ENCODE peak calls at places on chromosomes 16 and 17, in six cellular contexts. M, W, B, J, N and Q are unnamed samples.

GRCh38 chr16:60271382-60272180 is 1537.5 kb upstream of the GOT2 start:
- DNase-seq in M (no peak), W (no peak), B (no peak), J (no peak), N (no peak), Q (peak; percentile 30)

GRCh38 chr16:89690392-89690901 is 4.0 kb downstream of the CDK10 start:
- DNase-seq in M (no peak), W (no peak), B (no peak), J (no peak), N (no peak), Q (no peak)

GRCh38 chr17:71409712-71410111 is 711.1 kb upstream of the SOX9 start:
- DNase-seq in M (no peak), W (no peak), B (no peak), J (no peak), N (no peak), Q (no peak)

GRCh38 chr17:18041776-18042175 is 2.6 kb downstream of the GID4 start:
- DNase-seq in M (no peak), W (no peak), B (no peak), J (no peak), N (no peak), Q (no peak)

GRCh38 chr17:28950017-28950751 is 1.1 kb downstream of the PHF12 start:
- DNase-seq in M (peak; percentile 43), W (no peak), B (peak; percentile 59), J (peak; percentile 39), N (peak; percentile 54), Q (peak; percentile 83)

GRCh38 chr17:40564195-40564882 is 933 bp downstream of the CCR7 start:
- DNase-seq in M (no peak), W (no peak), B (no peak), J (no peak), N (no peak), Q (no peak)

GRCh38 chr17:62627904-62628603 is 584 bp downstream of the MRC2 start:
- DNase-seq in M (peak; percentile 54), W (no peak), B (peak; percentile 91), J (peak; percentile 76), N (peak; percentile 70), Q (peak; percentile 30)

GRCh38 chr16:25110392-25110947 is 1.1 kb upstream of the LCMT1 start:
- DNase-seq in M (no peak), W (no peak), B (no peak), J (no peak), N (no peak), Q (no peak)

GRCh38 chr16:1979271-1980025 is 1.8 kb downstream of the NOXO1 start:
- DNase-seq in M (no peak), W (no peak), B (no peak), J (peak; percentile 44), N (no peak), Q (peak; percentile 78)

GRCh38 chr16:85494315-85494714 is 118.8 kb upstream of the GSE1 start:
- DNase-seq in M (no peak), W (no peak), B (no peak), J (no peak), N (no peak), Q (no peak)

GRCh38 chr16:85490407-85490806 is 122.7 kb upstream of the GSE1 start:
- DNase-seq in M (no peak), W (no peak), B (no peak), J (no peak), N (no peak), Q (no peak)

GRCh38 chr16:85490971-85491771 is 122.0 kb upstream of the GSE1 start:
- DNase-seq in M (no peak), W (no peak), B (no peak), J (peak; percentile 84), N (no peak), Q (peak; percentile 76)

GRCh38 chr16:85491798-85492616 is 121.1 kb upstream of the GSE1 start:
- DNase-seq in M (peak; percentile 76), W (no peak), B (no peak), J (no peak), N (peak; percentile 78), Q (peak; percentile 83)

DNA sequence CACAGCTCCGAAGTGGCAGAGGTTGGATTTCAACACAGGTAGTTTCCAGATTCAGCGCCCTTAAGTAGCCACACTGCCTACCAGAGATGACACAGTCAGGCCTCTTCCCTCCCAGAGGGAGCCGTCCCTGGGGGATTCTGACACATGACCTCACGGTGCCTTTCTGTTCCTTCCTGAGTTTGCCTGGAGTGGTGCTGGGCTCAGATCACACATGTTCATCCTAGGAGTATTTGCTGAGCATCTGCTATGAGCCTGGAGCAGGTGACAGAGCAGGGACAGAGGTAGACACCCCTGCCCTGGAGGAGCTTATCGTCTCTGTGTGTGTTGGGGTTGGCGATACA is 120.5 kb upstream of the GSE1 start:
- DNase-seq in M (no peak), W (no peak), B (no peak), J (no peak), N (no peak), Q (no peak)
- H3K27ac ChIP-seq in M (peak overlapping the region; percentile 82), W (no peak overlapping the region), B (no peak overlapping the region), J (no peak overlapping the region), N (peak overlapping the region; percentile 12), Q (no peak overlapping the region)

DNA sequence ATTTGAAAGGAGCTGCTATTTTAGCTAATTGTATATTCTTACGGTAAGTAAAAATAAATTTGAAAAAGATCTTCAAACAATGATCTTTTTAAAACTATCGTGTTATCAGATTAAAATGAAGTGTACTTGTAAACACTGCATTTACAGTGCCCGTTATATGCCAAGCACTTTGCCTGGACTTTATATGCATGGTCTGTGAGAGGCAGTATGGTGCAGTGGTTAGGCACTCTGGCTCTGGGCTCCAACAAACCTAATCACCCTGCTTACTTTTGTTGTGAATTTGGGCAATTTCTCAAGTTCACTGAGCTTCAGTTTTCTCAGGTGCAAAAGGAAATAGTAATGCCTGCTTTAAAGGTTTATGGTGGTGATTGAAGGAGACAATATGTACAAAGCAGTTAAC is 1.4 kb downstream of the PMP22 start:
- DNase-seq in M (no peak), W (no peak), B (no peak), J (no peak), N (no peak), Q (no peak)
- H3K27ac ChIP-seq in M (peak overlapping the region; percentile 99), W (peak overlapping the region; percentile 100), B (peak overlapping the region; percentile 92), J (no peak overlapping the region), N (peak overlapping the region; percentile 96), Q (no peak overlapping the region)

DNA sequence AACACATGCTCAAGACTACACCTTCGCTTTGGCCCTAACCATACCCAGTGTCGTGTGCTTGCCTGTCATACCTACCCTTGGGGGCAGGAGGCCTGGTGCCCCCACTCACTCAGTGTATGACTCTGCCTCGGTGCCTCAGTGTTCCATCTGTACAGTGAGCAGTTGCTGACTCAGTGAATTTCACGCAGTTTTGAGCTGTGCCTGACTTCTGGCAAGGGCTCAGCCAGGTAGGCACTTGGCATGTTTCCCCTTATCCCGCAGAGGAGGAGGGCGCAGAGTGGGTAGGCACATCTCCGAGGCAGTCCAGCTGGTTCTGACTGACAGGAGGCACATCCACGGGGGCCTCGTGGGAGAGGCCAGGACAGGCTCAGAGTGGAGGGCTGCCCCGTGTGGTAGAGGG is 148.9 kb upstream of the CIBAR2 start:
- DNase-seq in M (no peak), W (no peak), B (no peak), J (no peak), N (no peak), Q (no peak)
- H3K27ac ChIP-seq in M (no peak overlapping the region), W (no peak overlapping the region), B (peak overlapping the region; percentile 17), J (no peak overlapping the region), N (no peak overlapping the region), Q (no peak overlapping the region)

GRCh38 chr17:77478281-77478680 is 337.5 kb downstream of the SEC14L1 start:
- DNase-seq in M (no peak), W (no peak), B (no peak), J (no peak), N (no peak), Q (no peak)

GRCh38 chr17:77476006-77476405 is 335.2 kb downstream of the SEC14L1 start:
- DNase-seq in M (no peak), W (no peak), B (no peak), J (no peak), N (peak; percentile 36), Q (no peak)

GRCh38 chr17:77475012-77475976 is 334.5 kb downstream of the SEC14L1 start:
- DNase-seq in M (no peak), W (no peak), B (no peak), J (no peak), N (peak; percentile 16), Q (no peak)

GRCh38 chr17:77476920-77477805 is 336.4 kb downstream of the SEC14L1 start:
- DNase-seq in M (peak; percentile 69), W (peak; percentile 68), B (peak; percentile 91), J (no peak), N (peak; percentile 77), Q (no peak)

GRCh38 chr17:77476498-77476897 is 335.7 kb downstream of the SEC14L1 start:
- DNase-seq in M (no peak), W (no peak), B (no peak), J (no peak), N (peak; percentile 16), Q (no peak)
- H3K27ac ChIP-seq in M (peak overlapping the region; percentile 84), W (peak overlapping the region; percentile 94), B (peak overlapping the region; percentile 86), J (no peak overlapping the region), N (no peak overlapping the region), Q (peak overlapping the region; percentile 81)